ENCODE peak calls at places on chromosome 1, in four cellular contexts. P is H1, X is GM12878, Q is HepG2. B is an unnamed sample.

GRCh38 chr1:54547601-54548388 is at the start of gene ACOT11:
- DNase-seq in P (no peak), X (no peak), Q (peak), B (no peak)

GRCh38 chr1:4153571-4153970 is 253.5 kb upstream of the C1orf174 start:
- DNase-seq in Q (no peak), P (no peak), X (no peak), B (no peak)

GRCh38 chr1:208788013-208788412 is 543.8 kb upstream of the PLXNA2 start:
- DNase-seq in X (no peak), P (no peak), Q (no peak), B (no peak)

GRCh38 chr1:166675213-166675612 is 164.1 kb upstream of the POGK start:
- DNase-seq in X (no peak), Q (no peak), P (no peak), B (no peak)

GRCh38 chr1:179742717-179743678 is at the start of gene FAM163A:
- DNase-seq in Q (no peak), P (peak), X (no peak), B (no peak)

GRCh38 chr1:228098323-228098931 is 4.7 kb downstream of the C1orf35 start:
- DNase-seq in Q (no peak), X (no peak), P (no peak), B (no peak)

GRCh38 chr1:157085416-157085815 is 14.2 kb downstream of the ETV3L start:
- DNase-seq in X (no peak), Q (no peak), P (no peak), B (no peak)

GRCh38 chr1:205774277-205775014 is 836 bp downstream of the RAB29 start:
- DNase-seq in Q (peak), P (peak), X (peak), B (no peak)

GRCh38 chr1:170732262-170732595 is 68.3 kb downstream of the PRRX1 start:
- DNase-seq in Q (no peak), P (no peak), X (no peak), B (no peak)

GRCh38 chr1:219416598-219417238 is 196.2 kb downstream of the ZC3H11B start:
- DNase-seq in X (peak), P (peak), Q (peak), B (peak)

GRCh38 chr1:15931884-15932283 is 44.0 kb downstream of the ZBTB17 start:
- DNase-seq in Q (no peak), X (no peak), P (no peak), B (no peak)

GRCh38 chr1:66652556-66652955 is 99.7 kb upstream of the DYNLT5 start:
- DNase-seq in Q (no peak), X (no peak), P (no peak), B (peak)

GRCh38 chr1:64077281-64077940 is 126.0 kb upstream of the UBE2U start:
- DNase-seq in X (no peak), Q (no peak), P (no peak), B (no peak)

GRCh38 chr1:3905953-3906671 is 6.0 kb upstream of the C1orf174 start:
- DNase-seq in P (no peak), Q (no peak), X (no peak), B (no peak)

GRCh38 chr1:121516279-121516967 is 331.6 kb downstream of the SRGAP2C start:
- DNase-seq in Q (no peak), P (no peak), X (no peak), B (no peak)

GRCh38 chr1:18902523-18903312 is at the start of gene ALDH4A1:
- DNase-seq in X (peak), P (peak), Q (peak), B (peak)

GRCh38 chr1:109959974-109960744 is 24.4 kb upstream of the AHCYL1 start:
- DNase-seq in P (no peak), Q (peak), X (no peak), B (peak)

GRCh38 chr1:4527819-4528218 is 126.6 kb upstream of the AJAP1 start:
- DNase-seq in P (no peak), X (no peak), Q (no peak), B (no peak)

GRCh38 chr1:77668924-77669449 is 13.5 kb downstream of the ZZZ3 start:
- DNase-seq in X (no peak), P (no peak), Q (no peak), B (no peak)

GRCh38 chr1:246658567-246658966 is 65.6 kb upstream of the SCCPDH start:
- DNase-seq in X (no peak), Q (no peak), P (no peak), B (no peak)

GRCh38 chr1:151326619-151327222 is 495 bp downstream of the PI4KB start:
- DNase-seq in P (no peak), X (no peak), Q (no peak), B (no peak)

GRCh38 chr1:86466986-86467385 is 1.7 kb upstream of the CLCA1 start:
- DNase-seq in X (no peak), P (no peak), Q (no peak), B (no peak)

GRCh38 chr1:199404191-199404590 is 623.3 kb upstream of the NR5A2 start:
- DNase-seq in Q (no peak), X (no peak), P (no peak), B (no peak)

GRCh38 chr1:61253059-61253735 is 170.8 kb downstream of the NFIA start:
- DNase-seq in P (no peak), X (no peak), Q (peak), B (no peak)

GRCh38 chr1:100943533-100943932 is 47.6 kb downstream of the SLC30A7 start:
- DNase-seq in X (no peak), P (no peak), Q (no peak), B (no peak)

GRCh38 chr1:186050360-186050759 is 316.2 kb downstream of the HMCN1 start:
- DNase-seq in P (no peak), Q (no peak), X (no peak), B (no peak)

GRCh38 chr1:201288007-201288406 is 4.7 kb downstream of the PKP1 start:
- DNase-seq in X (no peak), Q (no peak), P (no peak), B (no peak)

GRCh38 chr1:53288247-53289049 is 39.4 kb downstream of the LRP8 start:
- DNase-seq in X (no peak), P (no peak), Q (no peak), B (no peak)

GRCh38 chr1:38487398-38487797 is 372.2 kb downstream of the RRAGC start:
- DNase-seq in X (no peak), Q (no peak), P (no peak), B (no peak)

GRCh38 chr1:25806418-25806817 is 6.4 kb downstream of the SELENON start:
- DNase-seq in Q (no peak), X (no peak), P (no peak), B (no peak)

GRCh38 chr1:240644732-240645131 is 32.8 kb upstream of the GREM2 start:
- DNase-seq in Q (no peak), X (no peak), P (no peak), B (no peak)

GRCh38 chr1:171984850-171985485 is 143.7 kb downstream of the DNM3 start:
- DNase-seq in P (no peak), Q (peak), X (no peak), B (peak)
- TF ChIP-seq SUZ12 in P (no peak), Q (no peak), X (no peak), B (no peak)

GRCh38 chr1:32736812-32737791 is 34.5 kb upstream of the SYNC start:
- DNase-seq in P (no peak), X (no peak), Q (peak), B (peak)
- H3K4me3 ChIP-seq in P (peak), X (no peak), Q (peak), B (no peak)

DNA sequence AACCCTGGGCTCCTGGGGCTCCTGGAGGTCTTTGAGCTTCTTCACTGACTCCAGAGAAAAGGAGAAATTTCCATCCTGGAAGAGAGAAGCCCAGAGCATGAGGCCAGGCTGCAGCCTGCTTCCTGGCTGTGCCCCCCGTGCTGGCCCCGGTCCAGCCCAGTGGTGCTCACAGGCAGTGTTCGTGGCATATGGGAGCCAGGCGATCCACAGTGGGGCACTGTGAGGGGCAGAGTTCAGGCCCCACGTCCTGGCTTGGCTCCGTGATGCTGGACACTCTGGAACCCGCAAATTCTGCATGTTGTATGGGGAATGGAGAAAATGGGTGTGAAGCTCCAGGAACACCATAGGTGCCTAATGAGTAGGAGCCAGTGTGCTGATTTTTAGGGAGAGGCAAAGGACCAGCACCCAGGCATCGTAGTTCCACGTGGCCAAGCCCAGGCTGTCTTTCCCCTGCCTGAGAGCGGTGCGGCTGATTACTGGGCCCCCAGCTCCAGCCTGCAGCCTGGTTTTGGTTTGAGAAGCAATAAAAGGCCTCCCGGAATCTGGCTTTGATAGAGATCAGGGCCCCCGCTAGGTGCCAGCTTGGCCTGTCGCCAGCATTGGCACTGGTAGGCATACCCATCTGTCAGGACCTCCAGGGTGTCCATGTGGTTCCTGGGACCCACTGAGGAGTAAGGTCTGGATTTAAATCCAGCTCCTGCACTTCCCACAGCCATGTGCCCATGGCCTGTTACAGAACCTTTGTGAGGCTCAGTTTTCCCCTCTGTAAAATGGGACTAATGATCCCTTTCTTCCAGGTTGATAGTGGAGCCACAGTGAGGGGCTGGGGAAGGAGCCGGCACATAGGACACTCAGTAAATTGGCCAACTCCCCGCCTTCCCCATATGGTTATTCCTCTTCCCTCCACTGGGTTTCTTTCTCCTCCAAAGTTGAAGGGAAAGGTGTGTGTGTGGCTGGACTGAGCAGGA is 725 bp downstream of the GUCA2A start:
- DNase-seq in X (no peak), P (no peak), Q (no peak), B (no peak)
- TF ChIP-seq SUZ12 in X (no peak), P (no peak), Q (no peak), B (no peak)

DNA sequence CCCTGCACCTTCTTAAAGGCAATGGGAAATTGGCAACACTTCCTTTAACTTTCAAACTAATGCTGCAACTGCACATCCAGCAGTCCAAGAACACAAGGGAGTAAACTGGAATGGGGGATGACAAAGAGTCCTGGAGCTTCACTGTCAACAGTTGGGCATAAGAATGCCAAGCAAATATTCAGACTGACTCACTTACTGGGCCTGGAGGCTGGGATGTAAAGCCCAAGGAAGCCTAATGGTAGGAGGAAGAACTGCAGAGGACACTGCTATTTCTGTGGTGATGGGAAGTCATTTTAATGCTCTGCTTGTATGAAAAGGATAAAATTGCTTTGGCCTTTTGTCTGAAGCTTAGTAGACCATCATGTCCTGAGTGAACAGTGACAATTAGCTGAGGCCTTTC is 15.7 kb upstream of the DMRTA2 start:
- DNase-seq in Q (no peak), X (no peak), P (no peak), B (no peak)
- H3K4me3 ChIP-seq in Q (no peak), X (no peak), P (no peak), B (no peak)

GRCh38 chr1:211577826-211578639 is 928 bp downstream of the SLC30A1 start:
- DNase-seq in P (peak), Q (peak), X (no peak), B (peak)
- TF ChIP-seq SUZ12 in P (no peak), Q (no peak), X (no peak), B (no peak)

GRCh38 chr1:117613249-117613968 is 7.6 kb downstream of the TENT5C start:
- DNase-seq in X (no peak), Q (no peak), P (no peak), B (no peak)
- H3K4me3 ChIP-seq in X (no peak), Q (no peak), P (no peak), B (no peak)

GRCh38 chr1:211479624-211480023 is 12.3 kb downstream of the RD3 start:
- DNase-seq in Q (no peak), P (no peak), X (no peak), B (no peak)
- TF ChIP-seq SUZ12 in Q (no peak), P (no peak), X (no peak), B (no peak)

GRCh38 chr1:89974701-89975470 is 20.0 kb upstream of the ZNF326 start:
- DNase-seq in X (no peak), P (no peak), Q (peak), B (no peak)
- H3K4me3 ChIP-seq in X (no peak), P (no peak), Q (no peak), B (no peak)

GRCh38 chr1:95642035-95642434 is 408.0 kb downstream of the RWDD3 start:
- DNase-seq in X (no peak), Q (no peak), P (no peak), B (no peak)
- TF ChIP-seq SUZ12 in X (no peak), Q (no peak), P (no peak), B (no peak)

DNA sequence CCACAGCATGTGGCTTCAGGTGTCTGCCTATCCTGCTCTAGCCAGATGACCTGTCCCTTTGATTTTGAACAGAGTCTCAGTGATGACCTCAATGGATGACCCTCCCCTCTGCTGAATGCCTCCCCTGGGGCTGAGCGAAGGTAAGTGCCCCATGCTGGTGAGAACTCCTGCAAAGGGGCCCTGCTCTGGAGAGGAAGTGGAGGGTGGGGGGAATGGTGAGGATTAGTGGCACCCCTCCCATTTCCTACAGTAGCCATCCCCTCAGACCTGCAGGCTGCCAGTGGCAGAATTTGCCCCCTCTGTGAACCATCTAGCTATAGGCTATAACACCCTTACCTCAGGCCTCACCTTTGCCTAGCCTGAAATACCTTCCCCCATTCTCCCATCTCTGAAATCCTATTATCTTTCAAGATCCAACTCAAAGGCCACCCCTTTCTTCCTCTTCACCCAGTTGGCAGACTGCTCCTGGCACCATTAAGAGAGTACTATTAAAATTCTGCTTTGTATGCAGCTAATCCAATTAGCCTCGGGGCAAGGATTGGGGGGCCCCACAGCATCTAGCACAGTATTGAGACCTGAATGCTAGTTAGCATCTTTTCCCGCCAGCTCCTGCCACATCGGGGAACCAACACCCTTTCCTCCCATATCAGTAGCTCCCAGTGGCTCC is 3.8 kb upstream of the PMVK start:
- DNase-seq in Q (no peak), P (no peak), X (no peak), B (no peak)
- H3K4me3 ChIP-seq in Q (no peak), P (no peak), X (peak), B (no peak)